ENCODE peak calls at places on chromosomes 2 and 18, in nine cellular contexts. O, C, Z, F, U, B, A, W and E are unnamed samples.

GRCh38 chr2:233331536-233331935 is 22.8 kb upstream of the DGKD start:
- DNase-seq in O (no peak), C (peak; percentile 50), Z (no peak), F (peak; percentile 73), U (peak; percentile 63), B (no peak), A (peak; percentile 71), W (peak; percentile 41), E (no peak)

GRCh38 chr18:49019446-49020045 is 68.8 kb upstream of the SMAD7 start:
- DNase-seq in O (no peak), C (no peak), Z (no peak), F (peak; percentile 40), U (peak; percentile 32), B (peak; percentile 25), A (no peak), W (no peak), E (no peak)

GRCh38 chr18:34951625-34952379 is 89.4 kb upstream of the MAPRE2 start:
- DNase-seq in O (no peak), C (no peak), Z (no peak), F (no peak), U (no peak), B (no peak), A (no peak), W (no peak), E (no peak)

GRCh38 chr2:127218843-127219715 is 1.0 kb downstream of the CYP27C1 start:
- DNase-seq in O (peak; percentile 67), C (peak; percentile 11), Z (no peak), F (no peak), U (no peak), B (no peak), A (no peak), W (no peak), E (no peak)

GRCh38 chr2:60297296-60298010 is 256.0 kb downstream of the BCL11A start:
- DNase-seq in O (peak; percentile 66), C (peak; percentile 67), Z (no peak), F (no peak), U (no peak), B (no peak), A (no peak), W (no peak), E (no peak)

GRCh38 chr2:21372654-21373053 is 248.9 kb downstream of the TDRD15 start:
- DNase-seq in O (peak; percentile 2), C (no peak), Z (no peak), F (no peak), U (no peak), B (no peak), A (no peak), W (no peak), E (no peak)

GRCh38 chr2:180324191-180324590 is 317.1 kb upstream of the CWC22 start:
- DNase-seq in O (peak; percentile 29), C (no peak), Z (no peak), F (no peak), U (no peak), B (peak; percentile 3), A (no peak), W (no peak), E (no peak)

GRCh38 chr2:85804583-85804982 is 50.8 kb downstream of the ATOH8 start:
- DNase-seq in O (peak; percentile 46), C (no peak), Z (no peak), F (no peak), U (no peak), B (no peak), A (no peak), W (no peak), E (no peak)

GRCh38 chr2:794554-795244 is 117.5 kb upstream of the TMEM18 start:
- DNase-seq in O (no peak), C (no peak), Z (no peak), F (no peak), U (no peak), B (no peak), A (no peak), W (no peak), E (peak; percentile 36)

GRCh38 chr2:88061295-88061694 is 5.7 kb upstream of the KRCC1 start:
- DNase-seq in O (no peak), C (no peak), Z (no peak), F (no peak), U (no peak), B (no peak), A (no peak), W (no peak), E (no peak)

GRCh38 chr2:226667736-226668135 is 131.9 kb downstream of the IRS1 start:
- DNase-seq in O (no peak), C (peak; percentile 15), Z (no peak), F (no peak), U (no peak), B (no peak), A (no peak), W (no peak), E (no peak)

GRCh38 chr2:61354486-61355197 is 116.2 kb downstream of the USP34 start:
- DNase-seq in O (peak; percentile 20), C (no peak), Z (no peak), F (no peak), U (no peak), B (no peak), A (no peak), W (no peak), E (no peak)

GRCh38 chr2:150487537-150488429 is at the start of gene RND3:
- DNase-seq in O (peak; percentile 99), C (peak; percentile 98), Z (peak; percentile 94), F (peak; percentile 66), U (peak; percentile 98), B (peak; percentile 96), A (no peak), W (no peak), E (peak; percentile 96)

GRCh38 chr2:3256655-3257054 is 121.0 kb downstream of the EIPR1 start:
- DNase-seq in O (no peak), C (no peak), Z (no peak), F (no peak), U (no peak), B (no peak), A (no peak), W (no peak), E (no peak)

GRCh38 chr2:74146929-74147728 is 583 bp downstream of the BOLA3 start:
- DNase-seq in O (peak; percentile 80), C (no peak), Z (no peak), F (peak; percentile 47), U (no peak), B (peak; percentile 22), A (peak; percentile 2), W (no peak), E (no peak)

GRCh38 chr2:159902722-159903121 is 104.7 kb upstream of the CD302 start:
- DNase-seq in O (no peak), C (no peak), Z (peak; percentile 14), F (no peak), U (no peak), B (no peak), A (no peak), W (no peak), E (no peak)

GRCh38 chr2:101036562-101036961 is 34.5 kb downstream of the RPL31 start:
- DNase-seq in O (peak; percentile 65), C (no peak), Z (no peak), F (peak; percentile 65), U (no peak), B (peak; percentile 6), A (no peak), W (no peak), E (no peak)

GRCh38 chr2:33219850-33220275 is 256.6 kb upstream of the RASGRP3 start:
- DNase-seq in O (peak; percentile 37), C (no peak), Z (no peak), F (no peak), U (no peak), B (no peak), A (no peak), W (no peak), E (no peak)

GRCh38 chr2:23037596-23037995 is 347.4 kb upstream of the KLHL29 start:
- DNase-seq in O (no peak), C (no peak), Z (no peak), F (no peak), U (no peak), B (no peak), A (no peak), W (no peak), E (no peak)

GRCh38 chr2:207630491-207630890 is 5.3 kb upstream of the METTL21A start:
- DNase-seq in O (no peak), C (no peak), Z (no peak), F (no peak), U (no peak), B (no peak), A (no peak), W (no peak), E (no peak)

GRCh38 chr2:215982465-215982875 is 30.9 kb downstream of the MREG start:
- DNase-seq in O (peak; percentile 90), C (no peak), Z (no peak), F (peak; percentile 20), U (peak; percentile 67), B (peak; percentile 90), A (no peak), W (no peak), E (no peak)

GRCh38 chr2:112542974-112543760 is 902 bp downstream of the POLR1B start:
- DNase-seq in O (peak; percentile 30), C (no peak), Z (no peak), F (peak; percentile 33), U (no peak), B (peak; percentile 4), A (no peak), W (no peak), E (no peak)

GRCh38 chr2:165573534-165574461 is 104.3 kb downstream of the CSRNP3 start:
- DNase-seq in O (no peak), C (peak; percentile 43), Z (peak; percentile 74), F (no peak), U (no peak), B (peak; percentile 47), A (no peak), W (no peak), E (peak; percentile 47)

GRCh38 chr2:7430421-7430868 is 513.2 kb downstream of the RNF144A start:
- DNase-seq in O (no peak), C (no peak), Z (no peak), F (no peak), U (no peak), B (no peak), A (no peak), W (no peak), E (no peak)

GRCh38 chr2:189624648-189625355 is 36.5 kb upstream of the ASNSD1 start:
- DNase-seq in O (no peak), C (no peak), Z (no peak), F (no peak), U (no peak), B (no peak), A (no peak), W (no peak), E (no peak)

GRCh38 chr18:8561123-8561905 is 47.9 kb upstream of the RAB12 start:
- DNase-seq in O (no peak), C (no peak), Z (no peak), F (no peak), U (no peak), B (no peak), A (no peak), W (no peak), E (no peak)

GRCh38 chr2:1553671-1554295 is 140.5 kb downstream of the TPO start:
- DNase-seq in O (peak; percentile 88), C (no peak), Z (no peak), F (no peak), U (no peak), B (peak; percentile 80), A (no peak), W (no peak), E (no peak)

GRCh38 chr2:16014802-16015201 is 74.5 kb downstream of the MYCN start:
- DNase-seq in O (no peak), C (no peak), Z (no peak), F (no peak), U (no peak), B (no peak), A (no peak), W (no peak), E (no peak)

GRCh38 chr2:144944506-144945230 is 424.7 kb upstream of the ZEB2 start:
- DNase-seq in O (peak; percentile 40), C (no peak), Z (no peak), F (no peak), U (no peak), B (no peak), A (no peak), W (no peak), E (no peak)

GRCh38 chr2:170822292-170822884 is 5.7 kb downstream of the GAD1 start:
- DNase-seq in O (peak; percentile 14), C (no peak), Z (no peak), F (peak; percentile 59), U (no peak), B (no peak), A (no peak), W (no peak), E (no peak)

GRCh38 chr18:36724591-36725001 is 104.2 kb downstream of the TPGS2 start:
- DNase-seq in O (peak; percentile 60), C (peak; percentile 22), Z (no peak), F (no peak), U (peak; percentile 61), B (peak; percentile 38), A (no peak), W (no peak), E (no peak)